ENCODE peak calls at places on chromosomes 3 and 15, in eight cellular contexts. A is colonic mucosa, H is gastrocnemius medialis, U is neural crest cell, C is fibroblast of mammary gland, R is kidney epithelial cell, O is endothelial cell, F is HCT116. B is an unnamed sample.

GRCh38 chr15:45180201-45180600 is 7.6 kb downstream of the SHF start:
- DNase-seq in H (no peak), C (no peak), U (no peak), O (no peak), A (no peak), R (peak; percentile 49), F (no peak), B (no peak)

GRCh38 chr15:32818758-32819405 is 101.1 kb downstream of the GREM1 start:
- DNase-seq in C (peak; percentile 90), O (no peak), F (no peak), U (no peak), R (peak; percentile 71), H (no peak), A (no peak), B (no peak)

GRCh38 chr3:150495563-150496168 is 50.6 kb downstream of the SERP1 start:
- DNase-seq in U (peak; percentile 13), C (peak; percentile 68), R (peak; percentile 10), O (peak; percentile 15), H (no peak), A (peak; percentile 38), F (peak; percentile 35), B (no peak)

GRCh38 chr3:8416965-8417364 is 84.7 kb upstream of the LMCD1 start:
- DNase-seq in C (peak; percentile 34), A (peak; percentile 62), F (peak; percentile 6), O (no peak), H (peak; percentile 42), U (peak; percentile 9), R (no peak), B (no peak)

GRCh38 chr3:10574101-10574615 is 68.8 kb upstream of the ATP2B2 start:
- DNase-seq in R (no peak), A (no peak), U (no peak), C (no peak), H (no peak), O (no peak), F (no peak), B (no peak)

GRCh38 chr3:146136647-146137046 is 24.3 kb downstream of the PLOD2 start:
- DNase-seq in R (no peak), C (no peak), U (no peak), A (no peak), F (no peak), H (no peak), O (no peak), B (no peak)

GRCh38 chr3:33791477-33792166 is 6.8 kb upstream of the PDCD6IP start:
- DNase-seq in U (no peak), O (no peak), R (no peak), F (no peak), H (no peak), C (peak; percentile 83), A (peak; percentile 31), B (no peak)

GRCh38 chr3:13303410-13303809 is 116.7 kb downstream of the NUP210 start:
- DNase-seq in A (no peak), R (no peak), H (no peak), U (no peak), F (no peak), O (no peak), C (no peak), B (no peak)

GRCh38 chr3:8712871-8713360 is 20.7 kb upstream of the CAV3 start:
- DNase-seq in A (no peak), U (no peak), C (no peak), H (no peak), F (no peak), O (no peak), R (no peak), B (no peak)

GRCh38 chr3:150763841-150764483 is 993 bp upstream of the SIAH2 start:
- DNase-seq in F (peak; percentile 26), C (peak; percentile 51), O (peak; percentile 57), R (no peak), H (peak; percentile 66), A (peak; percentile 77), U (peak; percentile 52), B (no peak)

GRCh38 chr15:73114064-73114463 is 61.8 kb downstream of the NEO1 start:
- DNase-seq in O (no peak), A (no peak), H (no peak), R (no peak), F (no peak), C (no peak), U (no peak), B (no peak)

GRCh38 chr3:150090006-150090405 is 119.3 kb upstream of the PFN2 start:
- DNase-seq in C (peak; percentile 46), O (no peak), R (no peak), H (no peak), F (no peak), A (no peak), U (no peak), B (no peak)

GRCh38 chr15:89367485-89368451 is 33.1 kb upstream of the POLG start:
- DNase-seq in R (no peak), O (no peak), F (no peak), U (peak; percentile 50), C (peak; percentile 17), H (no peak), A (peak; percentile 34), B (no peak)

GRCh38 chr3:128706171-128706570 is 19.8 kb upstream of the RAB7A start:
- DNase-seq in C (no peak), O (no peak), H (no peak), A (no peak), R (no peak), U (no peak), F (no peak), B (no peak)

GRCh38 chr15:45670511-45670910 is 35.7 kb downstream of the SQOR start:
- DNase-seq in A (no peak), U (no peak), H (no peak), O (no peak), C (peak; percentile 52), R (no peak), F (no peak), B (no peak)

GRCh38 chr3:123661973-123662372 is 77.1 kb upstream of the HACD2 start:
- DNase-seq in H (no peak), C (no peak), R (no peak), F (no peak), O (no peak), A (no peak), U (no peak), B (no peak)

GRCh38 chr3:66494964-66495581 is 5.7 kb downstream of the LRIG1 start:
- DNase-seq in C (no peak), F (no peak), A (no peak), R (no peak), H (no peak), U (no peak), O (no peak), B (no peak)

GRCh38 chr3:25723802-25724201 is 59.1 kb upstream of the TOP2B start:
- DNase-seq in R (no peak), F (no peak), C (no peak), A (no peak), O (no peak), H (no peak), U (no peak), B (no peak)

GRCh38 chr3:69830147-69830546 is 90.9 kb downstream of the MITF start:
- DNase-seq in F (no peak), C (no peak), A (no peak), U (no peak), O (no peak), R (no peak), H (no peak), B (no peak)

GRCh38 chr3:186268616-186269448 is 93.2 kb downstream of the DGKG start:
- DNase-seq in O (peak; percentile 32), A (no peak), U (peak; percentile 12), C (peak; percentile 37), H (no peak), R (no peak), F (no peak), B (no peak)
- TF ChIP-seq CTCF in O (no peak), A (no peak), U (peak; percentile 50), C (peak; percentile 40), H (no peak), R (peak; percentile 26), F (peak; percentile 32), B (no peak)

GRCh38 chr3:170222647-170223541 is 670 bp downstream of the PRKCI start:
- DNase-seq in H (peak; percentile 22), U (no peak), O (no peak), F (no peak), C (peak; percentile 32), R (no peak), A (peak; percentile 44), B (no peak)
- TF ChIP-seq CTCF in H (peak; percentile 21), U (peak; percentile 36), O (no peak), F (no peak), C (peak; percentile 15), R (peak; percentile 23), A (no peak), B (no peak)

GRCh38 chr3:136819784-136820640 is 1.1 kb downstream of the SLC35G2 start:
- DNase-seq in U (peak; percentile 52), A (peak; percentile 36), R (no peak), F (no peak), C (peak; percentile 66), H (peak; percentile 16), O (peak; percentile 53), B (peak; percentile 22)

GRCh38 chr3:136818191-136818850 is 605 bp upstream of the SLC35G2 start:
- DNase-seq in O (peak; percentile 4), A (no peak), U (no peak), H (peak; percentile 33), C (peak; percentile 96), R (peak; percentile 75), F (peak; percentile 67), B (peak; percentile 21)

GRCh38 chr3:136817448-136817847 is 1.5 kb upstream of the SLC35G2 start:
- DNase-seq in R (no peak), U (no peak), F (no peak), C (peak; percentile 48), A (no peak), H (no peak), O (no peak), B (no peak)

DNA sequence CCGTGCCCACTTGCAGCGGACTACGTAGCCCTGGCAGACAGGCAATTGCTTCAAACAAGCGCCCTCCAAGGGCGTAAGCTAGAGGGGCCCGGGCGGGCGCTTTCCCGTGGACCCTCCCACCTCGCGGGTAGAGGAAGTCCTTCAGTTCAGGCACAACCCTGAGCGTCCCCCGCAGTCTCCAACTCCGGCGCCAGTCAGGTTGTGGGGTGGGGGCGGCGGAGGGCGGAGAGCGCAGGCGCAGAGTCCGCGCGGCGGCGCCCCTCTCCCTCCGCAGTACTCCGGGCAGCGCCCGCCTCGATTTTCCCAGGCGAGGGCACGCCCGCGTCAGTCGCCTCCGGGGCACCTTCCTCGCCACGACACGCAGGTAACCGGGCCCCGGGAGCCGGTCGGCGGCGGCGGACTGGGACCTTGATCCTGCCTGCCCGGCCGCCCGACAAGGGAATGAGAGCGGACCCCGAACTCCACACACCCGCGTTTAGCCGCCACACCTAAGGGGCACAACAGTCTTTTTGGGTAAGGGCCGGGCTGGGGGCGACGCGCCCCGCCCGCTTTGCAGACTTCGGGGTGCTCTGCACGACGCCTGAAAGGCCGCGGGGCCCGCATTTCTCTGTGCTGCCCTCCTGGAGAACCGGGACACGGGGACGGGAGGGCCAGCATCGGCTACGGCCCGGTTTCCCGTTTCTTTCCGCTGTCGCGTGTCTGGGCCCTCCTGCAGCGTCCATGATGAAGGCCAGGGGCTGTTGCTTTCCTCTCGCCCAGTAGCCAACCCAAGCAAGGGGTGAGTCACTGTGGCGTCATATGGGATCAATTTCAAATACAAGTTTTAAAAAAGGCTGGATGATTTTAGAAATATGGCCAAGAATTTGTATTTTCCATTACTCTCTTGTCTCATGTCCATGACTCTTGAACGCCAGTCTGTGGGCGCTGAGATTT is at the start of gene SLC35G2:
- DNase-seq in H (no peak), A (peak; percentile 22), C (peak; percentile 89), O (peak; percentile 70), F (no peak), R (no peak), U (peak; percentile 65), B (peak; percentile 42)
- TF ChIP-seq CTCF in H (no peak), A (no peak), C (no peak), O (no peak), F (no peak), R (peak; percentile 20), U (no peak), B (no peak)

GRCh38 chr3:127556565-127556964 is 34.0 kb downstream of the TPRA1 start:
- DNase-seq in A (no peak), R (no peak), U (no peak), O (no peak), H (no peak), C (no peak), F (no peak), B (no peak)
- TF ChIP-seq CTCF in A (no peak), R (peak; percentile 43), U (peak; percentile 37), O (peak; percentile 15), H (no peak), C (no peak), F (peak; percentile 3), B (no peak)